ENCODE peak calls at places on chromosomes 4 and X, in nine cellular contexts. C is CD4-positive, alpha-beta memory T cell; F is thyroid gland; B is aorta; O is CD8-positive, alpha-beta memory T cell; E is right cardiac atrium; A is heart left ventricle; P is IMR-90; H is left ventricle myocardium inferior. I is an unnamed sample.

GRCh38 chrX:129797251-129797906 is 17.6 kb downstream of the SASH3 start:
- DNase-seq in C (no peak), F (no peak), B (no peak), O (no peak), E (no peak), A (no peak), P (no peak), H (no peak), I (no peak)

GRCh38 chr4:48543796-48544195 is 53.7 kb downstream of the ZAR1 start:
- DNase-seq in C (no peak), F (no peak), B (no peak), O (no peak), E (no peak), A (no peak), P (peak), H (no peak), I (no peak)

GRCh38 chr4:53267026-53267425 is 98.8 kb downstream of the SCFD2 start:
- DNase-seq in C (no peak), F (no peak), B (no peak), O (no peak), E (no peak), A (no peak), P (peak), H (no peak), I (no peak)

GRCh38 chr4:15906024-15906443 is 32.5 kb downstream of the FGFBP1 start:
- DNase-seq in C (no peak), F (peak), B (no peak), O (no peak), E (no peak), A (peak), P (no peak), H (peak), I (no peak)

GRCh38 chr4:29553842-29554241 is 1166.3 kb upstream of the PCDH7 start:
- DNase-seq in C (no peak), F (no peak), B (no peak), O (no peak), E (no peak), A (no peak), P (no peak), H (no peak), I (no peak)

GRCh38 chr4:166422475-166422874 is 549.4 kb downstream of the TLL1 start:
- DNase-seq in C (no peak), F (no peak), B (no peak), O (no peak), E (no peak), A (no peak), P (peak), H (no peak), I (no peak)

GRCh38 chrX:108664701-108665100 is 71.7 kb downstream of the IRS4 start:
- DNase-seq in C (no peak), F (no peak), B (no peak), O (no peak), E (no peak), A (no peak), P (no peak), H (no peak), I (no peak)

GRCh38 chr4:8117278-8117682 is 41.3 kb downstream of the ABLIM2 start:
- DNase-seq in C (peak), F (no peak), B (no peak), O (no peak), E (peak), A (peak), P (peak), H (peak), I (peak)

GRCh38 chr4:80343887-80344286 is 8.4 kb downstream of the CFAP299 start:
- DNase-seq in C (peak), F (no peak), B (no peak), O (peak), E (no peak), A (no peak), P (no peak), H (no peak), I (no peak)

GRCh38 chr4:39814403-39815185 is 116.7 kb downstream of the UBE2K start:
- DNase-seq in C (peak), F (no peak), B (no peak), O (peak), E (no peak), A (no peak), P (peak), H (no peak), I (no peak)

GRCh38 chr4:4289575-4289929 is 402 bp downstream of the LYAR start:
- DNase-seq in C (no peak), F (peak), B (peak), O (no peak), E (peak), A (no peak), P (no peak), H (no peak), I (peak)

GRCh38 chr4:116688536-116688935 is 396.8 kb downstream of the TRAM1L1 start:
- DNase-seq in C (no peak), F (no peak), B (no peak), O (no peak), E (no peak), A (no peak), P (no peak), H (no peak), I (no peak)

GRCh38 chr4:118723369-118723768 is 38.2 kb downstream of the METTL14 start:
- DNase-seq in C (no peak), F (no peak), B (no peak), O (no peak), E (no peak), A (no peak), P (no peak), H (no peak), I (no peak)

GRCh38 chr4:960736-961650 is 12.4 kb downstream of the DGKQ start:
- DNase-seq in C (no peak), F (no peak), B (peak), O (no peak), E (peak), A (no peak), P (no peak), H (no peak), I (no peak)

GRCh38 chr4:48506716-48507115 is 16.7 kb downstream of the ZAR1 start:
- DNase-seq in C (no peak), F (no peak), B (no peak), O (no peak), E (no peak), A (no peak), P (no peak), H (no peak), I (no peak)

GRCh38 chr4:39660045-39660444 is 21.4 kb upstream of the SMIM14 start:
- DNase-seq in C (no peak), F (no peak), B (no peak), O (no peak), E (no peak), A (no peak), P (no peak), H (no peak), I (no peak)

GRCh38 chr4:42906906-42907774 is 14.6 kb downstream of the GRXCR1 start:
- DNase-seq in C (no peak), F (peak), B (no peak), O (no peak), E (no peak), A (no peak), P (no peak), H (no peak), I (no peak)

GRCh38 chrX:153414838-153415552 is 3.7 kb downstream of the ZFP92 start:
- DNase-seq in C (no peak), F (no peak), B (peak), O (no peak), E (peak), A (no peak), P (no peak), H (peak), I (no peak)

GRCh38 chr4:84952004-84952403 is 14.5 kb downstream of the WDFY3 start:
- DNase-seq in C (no peak), F (no peak), B (no peak), O (no peak), E (no peak), A (no peak), P (peak), H (no peak), I (no peak)

GRCh38 chr4:28146191-28146590 is 1285.5 kb downstream of the STIM2 start:
- DNase-seq in C (no peak), F (no peak), B (no peak), O (no peak), E (no peak), A (no peak), P (no peak), H (no peak), I (no peak)

GRCh38 chr4:61210186-61210939 is 10.2 kb downstream of the ADGRL3 start:
- DNase-seq in C (no peak), F (no peak), B (no peak), O (no peak), E (no peak), A (no peak), P (no peak), H (no peak), I (no peak)

GRCh38 chr4:153616005-153616555 is 68.0 kb upstream of the TLR2 start:
- DNase-seq in C (no peak), F (no peak), B (no peak), O (no peak), E (no peak), A (no peak), P (no peak), H (no peak), I (no peak)

GRCh38 chr4:54281060-54281781 is 52.1 kb downstream of the PDGFRA start:
- DNase-seq in C (no peak), F (peak), B (peak), O (no peak), E (peak), A (peak), P (peak), H (peak), I (no peak)

GRCh38 chr4:98584265-98584664 is 74.1 kb downstream of the TSPAN5 start:
- DNase-seq in C (no peak), F (no peak), B (no peak), O (no peak), E (no peak), A (no peak), P (peak), H (no peak), I (no peak)

GRCh38 chr4:105765690-105766407 is 57.3 kb downstream of the GSTCD start:
- DNase-seq in C (no peak), F (no peak), B (no peak), O (no peak), E (peak), A (no peak), P (peak), H (no peak), I (no peak)

GRCh38 chrX:24294619-24295018 is 19.2 kb downstream of the SUPT20HL2 start:
- DNase-seq in C (no peak), F (no peak), B (no peak), O (no peak), E (peak), A (no peak), P (no peak), H (no peak), I (peak)

GRCh38 chrX:40260123-40260751 is 162.5 kb upstream of the BCOR start:
- DNase-seq in C (no peak), F (peak), B (no peak), O (no peak), E (no peak), A (no peak), P (no peak), H (no peak), I (no peak)

GRCh38 chrX:96436105-96436504 is 248.5 kb upstream of the DIAPH2 start:
- DNase-seq in C (no peak), F (no peak), B (no peak), O (no peak), E (no peak), A (no peak), P (peak), H (no peak), I (no peak)

DNA sequence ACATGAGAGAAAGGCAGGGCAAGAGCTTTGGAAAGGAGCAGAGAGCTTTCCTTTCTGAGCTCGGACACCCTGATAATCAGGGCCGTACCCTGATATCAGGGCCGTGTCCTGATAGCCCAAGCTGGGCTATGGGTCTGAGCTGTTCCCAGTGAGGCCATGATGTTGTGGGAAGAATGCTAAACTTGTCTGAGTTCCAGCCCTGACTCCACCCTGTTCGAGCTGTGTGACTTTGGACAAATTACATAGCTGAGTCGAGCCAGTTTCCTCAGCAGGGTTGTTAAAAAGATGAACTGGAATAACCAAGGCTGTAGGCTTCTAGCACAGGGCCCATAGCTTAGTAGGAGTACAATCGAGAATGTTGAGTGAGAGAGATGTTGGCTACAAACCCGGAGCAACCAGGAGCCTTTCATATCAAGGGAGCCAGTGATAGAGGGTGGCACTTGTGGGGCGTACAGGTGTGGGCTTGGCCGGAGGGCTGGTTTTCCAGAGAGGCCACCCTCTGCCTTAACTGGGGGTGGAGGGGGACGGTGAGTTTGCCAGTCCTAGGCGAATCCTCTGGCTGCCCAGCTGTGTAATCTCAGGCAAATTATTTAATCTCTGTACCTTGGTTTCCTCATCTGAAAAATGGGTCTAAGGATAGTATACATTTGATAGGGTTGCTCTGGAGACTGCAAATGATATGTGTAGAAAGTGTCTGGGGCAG is 3.5 kb upstream of the CXCR3 start:
- DNase-seq in C (no peak), F (no peak), B (peak), O (no peak), E (peak), A (no peak), P (peak), H (no peak), I (no peak)
- H3K27ac ChIP-seq in C (peak), F (peak), B (no peak), O (peak), E (peak), A (peak), P (no peak), H (peak), I (no peak)

GRCh38 chr4:136036744-136037143 is 1495.5 kb downstream of the PCDH18 start:
- DNase-seq in C (no peak), F (no peak), B (no peak), O (no peak), E (no peak), A (no peak), P (peak), H (no peak), I (no peak)

GRCh38 chr4:136032391-136032790 is 1499.9 kb downstream of the PCDH18 start:
- DNase-seq in C (no peak), F (no peak), B (no peak), O (no peak), E (no peak), A (no peak), P (no peak), H (no peak), I (no peak)
- H3K27ac ChIP-seq in C (no peak), F (no peak), B (no peak), O (no peak), E (no peak), A (no peak), P (no peak), H (no peak), I (no peak)

GRCh38 chr4:87978656-87979055 is 3.1 kb downstream of the SPP1 start:
- DNase-seq in C (no peak), F (no peak), B (no peak), O (no peak), E (no peak), A (no peak), P (peak), H (no peak), I (no peak)

GRCh38 chr4:87979810-87980209 is 4.3 kb downstream of the SPP1 start:
- DNase-seq in C (no peak), F (no peak), B (no peak), O (no peak), E (no peak), A (no peak), P (no peak), H (no peak), I (no peak)

GRCh38 chr4:87974856-87975462 is 555 bp upstream of the SPP1 start:
- DNase-seq in C (no peak), F (peak), B (no peak), O (no peak), E (no peak), A (no peak), P (peak), H (no peak), I (no peak)

GRCh38 chr4:87975466-87975865 is at the start of gene SPP1:
- DNase-seq in C (no peak), F (no peak), B (no peak), O (no peak), E (no peak), A (no peak), P (peak), H (no peak), I (peak)

GRCh38 chr4:87977521-87978278 is 2.2 kb downstream of the SPP1 start:
- DNase-seq in C (no peak), F (no peak), B (no peak), O (no peak), E (no peak), A (no peak), P (no peak), H (no peak), I (no peak)
- H3K27ac ChIP-seq in C (no peak), F (no peak), B (no peak), O (no peak), E (no peak), A (no peak), P (no peak), H (no peak), I (no peak)

GRCh38 chr4:71487324-71487677 is 148.5 kb downstream of the SLC4A4 start:
- DNase-seq in C (no peak), F (peak), B (no peak), O (no peak), E (no peak), A (no peak), P (no peak), H (no peak), I (no peak)

GRCh38 chr4:71486550-71487323 is 147.9 kb downstream of the SLC4A4 start:
- DNase-seq in C (no peak), F (no peak), B (no peak), O (no peak), E (no peak), A (no peak), P (no peak), H (no peak), I (no peak)
- H3K27ac ChIP-seq in C (no peak), F (peak), B (no peak), O (no peak), E (no peak), A (no peak), P (no peak), H (peak), I (no peak)

GRCh38 chr4:6402566-6403399 is 69.6 kb downstream of the PPP2R2C start:
- DNase-seq in C (no peak), F (no peak), B (no peak), O (no peak), E (no peak), A (peak), P (no peak), H (no peak), I (no peak)

GRCh38 chr4:6408263-6408662 is 64.2 kb downstream of the PPP2R2C start:
- DNase-seq in C (no peak), F (no peak), B (peak), O (no peak), E (no peak), A (no peak), P (no peak), H (no peak), I (peak)

GRCh38 chr4:6403400-6403685 is 69.1 kb downstream of the PPP2R2C start:
- DNase-seq in C (no peak), F (no peak), B (no peak), O (no peak), E (no peak), A (peak), P (no peak), H (no peak), I (no peak)

GRCh38 chr4:6404611-6405416 is 67.6 kb downstream of the PPP2R2C start:
- DNase-seq in C (no peak), F (no peak), B (no peak), O (no peak), E (no peak), A (peak), P (no peak), H (no peak), I (no peak)

GRCh38 chr4:6405417-6405747 is 67.0 kb downstream of the PPP2R2C start:
- DNase-seq in C (no peak), F (no peak), B (no peak), O (no peak), E (no peak), A (peak), P (no peak), H (no peak), I (no peak)
- H3K27ac ChIP-seq in C (no peak), F (no peak), B (no peak), O (no peak), E (no peak), A (no peak), P (no peak), H (no peak), I (no peak)

GRCh38 chrX:136204571-136204970 is 46.6 kb downstream of the MAP7D3 start:
- DNase-seq in C (peak), F (peak), B (no peak), O (no peak), E (peak), A (no peak), P (peak), H (no peak), I (no peak)
- H3K27ac ChIP-seq in C (peak), F (peak), B (peak), O (peak), E (peak), A (peak), P (peak), H (peak), I (no peak)

DNA sequence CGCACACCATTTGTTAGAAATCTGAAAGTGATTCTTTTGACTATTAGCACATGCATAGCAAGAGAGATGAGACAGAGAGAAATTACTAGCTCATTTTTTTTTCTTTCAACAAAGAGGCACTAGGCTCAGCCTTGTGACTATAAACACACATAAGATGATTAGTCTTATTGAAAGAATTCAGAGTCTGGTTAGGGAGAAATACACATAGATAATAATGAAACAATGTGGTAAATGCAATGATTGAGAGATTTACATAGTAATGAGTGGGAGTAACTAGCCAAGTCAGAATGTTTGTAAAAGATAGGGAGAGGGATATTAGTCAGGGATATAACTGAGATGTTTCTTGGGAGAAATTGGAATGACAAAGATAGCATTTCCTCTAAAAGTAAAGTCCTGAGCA is 93.2 kb downstream of the YIPF7 start:
- DNase-seq in C (no peak), F (no peak), B (no peak), O (no peak), E (no peak), A (no peak), P (no peak), H (no peak), I (no peak)
- H3K27ac ChIP-seq in C (no peak), F (no peak), B (no peak), O (no peak), E (no peak), A (no peak), P (no peak), H (no peak), I (no peak)

DNA sequence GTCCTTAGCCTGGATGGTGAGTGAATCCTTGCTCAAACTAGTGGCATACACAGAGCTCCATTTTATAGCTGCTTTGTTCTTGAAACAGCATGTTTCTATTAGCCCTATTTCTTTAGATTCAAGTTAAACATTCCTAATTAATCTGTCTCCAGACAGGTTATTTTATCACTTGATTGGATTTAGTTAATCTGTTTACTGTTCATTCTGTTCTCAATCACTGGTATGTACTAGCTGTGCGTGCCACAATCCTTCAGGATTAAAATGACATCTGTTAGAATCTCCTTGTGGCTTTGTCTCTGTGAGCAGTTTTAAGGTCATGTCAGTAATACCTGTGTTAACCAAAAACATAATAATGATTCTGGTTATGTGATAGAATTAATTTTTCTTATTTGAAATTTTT is 36.5 kb downstream of the PTPN13 start:
- DNase-seq in C (no peak), F (no peak), B (no peak), O (no peak), E (no peak), A (no peak), P (no peak), H (no peak), I (no peak)
- H3K27ac ChIP-seq in C (no peak), F (no peak), B (no peak), O (no peak), E (no peak), A (no peak), P (no peak), H (no peak), I (no peak)

GRCh38 chrX:131826572-131826971 is 196.5 kb upstream of the STK26 start:
- DNase-seq in C (no peak), F (no peak), B (no peak), O (no peak), E (no peak), A (no peak), P (no peak), H (no peak), I (no peak)

GRCh38 chrX:131830400-131831184 is 192.5 kb upstream of the STK26 start:
- DNase-seq in C (peak), F (peak), B (no peak), O (peak), E (peak), A (peak), P (peak), H (peak), I (peak)

GRCh38 chrX:131828482-131828881 is 194.6 kb upstream of the STK26 start:
- DNase-seq in C (no peak), F (no peak), B (no peak), O (no peak), E (no peak), A (no peak), P (no peak), H (no peak), I (no peak)

GRCh38 chrX:131827935-131828334 is 195.2 kb upstream of the STK26 start:
- DNase-seq in C (peak), F (no peak), B (no peak), O (peak), E (peak), A (no peak), P (no peak), H (no peak), I (peak)

GRCh38 chrX:131831185-131831520 is 191.9 kb upstream of the STK26 start:
- DNase-seq in C (no peak), F (no peak), B (no peak), O (no peak), E (no peak), A (no peak), P (peak), H (no peak), I (no peak)
- H3K27ac ChIP-seq in C (no peak), F (peak), B (no peak), O (peak), E (peak), A (peak), P (no peak), H (peak), I (no peak)